ENCODE peak calls at places on chromosome 19, in nine cellular contexts. One of them, this sample, is unnamed.

GRCh38 chr19:17424743-17425365 is 5.0 kb downstream of the MVB12A start:
- DNase-seq in AG08396: peak; percentile 57
- DNase-seq in iris pigment epithelial cell: peak; percentile 41
- DNase-seq in epithelial cell of esophagus: peak; percentile 36
- DNase-seq in stimulated activated CD4-positive, alpha-beta T cell treated with anti-CD3 and anti-CD28 coated beads, Interleukin-2, amount 100 ng/mL, for 24 hours: peak; percentile 44
- DNase-seq in IMR-90: peak; percentile 23
- DNase-seq in AG10803: no peak
- DNase-seq in AG09309: no peak
- DNase-seq in NCI-H460: peak; percentile 23
- DNase-seq in this sample: no peak

GRCh38 chr19:37655689-37656491 is 625 bp upstream of the ZFP30 start:
- DNase-seq in iris pigment epithelial cell: peak; percentile 82
- DNase-seq in AG08396: peak; percentile 92
- DNase-seq in stimulated activated CD4-positive, alpha-beta T cell treated with anti-CD3 and anti-CD28 coated beads, Interleukin-2, amount 100 ng/mL, for 24 hours: peak; percentile 89
- DNase-seq in NCI-H460: peak; percentile 50
- DNase-seq in IMR-90: peak; percentile 68
- DNase-seq in AG10803: peak; percentile 76
- DNase-seq in AG09309: no peak
- DNase-seq in epithelial cell of esophagus: peak; percentile 87
- DNase-seq in this sample: peak; percentile 91

GRCh38 chr19:13401388-13401787 is 104.9 kb downstream of the CACNA1A start:
- DNase-seq in AG08396: peak; percentile 16
- DNase-seq in stimulated activated CD4-positive, alpha-beta T cell treated with anti-CD3 and anti-CD28 coated beads, Interleukin-2, amount 100 ng/mL, for 24 hours: no peak
- DNase-seq in IMR-90: peak; percentile 46
- DNase-seq in NCI-H460: no peak
- DNase-seq in iris pigment epithelial cell: peak; percentile 74
- DNase-seq in AG09309: no peak
- DNase-seq in AG10803: peak; percentile 15
- DNase-seq in epithelial cell of esophagus: peak; percentile 39
- DNase-seq in this sample: no peak

GRCh38 chr19:40604647-40605200 is 3.6 kb downstream of the LTBP4 start:
- DNase-seq in epithelial cell of esophagus: peak; percentile 57
- DNase-seq in NCI-H460: no peak
- DNase-seq in AG08396: no peak
- DNase-seq in IMR-90: no peak
- DNase-seq in stimulated activated CD4-positive, alpha-beta T cell treated with anti-CD3 and anti-CD28 coated beads, Interleukin-2, amount 100 ng/mL, for 24 hours: no peak
- DNase-seq in iris pigment epithelial cell: no peak
- DNase-seq in AG09309: no peak
- DNase-seq in AG10803: no peak
- DNase-seq in this sample: no peak

GRCh38 chr19:17718467-17718987 is 753 bp upstream of the MAP1S start:
- DNase-seq in epithelial cell of esophagus: peak; percentile 30
- DNase-seq in NCI-H460: no peak
- DNase-seq in iris pigment epithelial cell: no peak
- DNase-seq in stimulated activated CD4-positive, alpha-beta T cell treated with anti-CD3 and anti-CD28 coated beads, Interleukin-2, amount 100 ng/mL, for 24 hours: no peak
- DNase-seq in IMR-90: no peak
- DNase-seq in AG10803: no peak
- DNase-seq in AG08396: no peak
- DNase-seq in AG09309: no peak
- DNase-seq in this sample: no peak

GRCh38 chr19:17339088-17339741 is 1.9 kb downstream of the GTPBP3 start:
- DNase-seq in NCI-H460: no peak
- DNase-seq in epithelial cell of esophagus: peak; percentile 25
- DNase-seq in IMR-90: no peak
- DNase-seq in AG08396: no peak
- DNase-seq in AG10803: no peak
- DNase-seq in stimulated activated CD4-positive, alpha-beta T cell treated with anti-CD3 and anti-CD28 coated beads, Interleukin-2, amount 100 ng/mL, for 24 hours: peak; percentile 72
- DNase-seq in AG09309: no peak
- DNase-seq in iris pigment epithelial cell: no peak
- DNase-seq in this sample: no peak

GRCh38 chr19:37988758-37989635 is 82.0 kb downstream of the SIPA1L3 start:
- DNase-seq in AG08396: no peak
- DNase-seq in IMR-90: no peak
- DNase-seq in epithelial cell of esophagus: no peak
- DNase-seq in AG10803: no peak
- DNase-seq in AG09309: no peak
- DNase-seq in iris pigment epithelial cell: no peak
- DNase-seq in NCI-H460: no peak
- DNase-seq in stimulated activated CD4-positive, alpha-beta T cell treated with anti-CD3 and anti-CD28 coated beads, Interleukin-2, amount 100 ng/mL, for 24 hours: no peak
- DNase-seq in this sample: no peak

GRCh38 chr19:40609561-40610395 is 8.6 kb downstream of the LTBP4 start:
- DNase-seq in epithelial cell of esophagus: peak; percentile 85
- DNase-seq in NCI-H460: peak; percentile 89
- DNase-seq in AG10803: peak; percentile 88
- DNase-seq in stimulated activated CD4-positive, alpha-beta T cell treated with anti-CD3 and anti-CD28 coated beads, Interleukin-2, amount 100 ng/mL, for 24 hours: peak; percentile 96
- DNase-seq in AG08396: peak; percentile 88
- DNase-seq in IMR-90: no peak
- DNase-seq in iris pigment epithelial cell: peak; percentile 85
- DNase-seq in AG09309: no peak
- DNase-seq in this sample: no peak

GRCh38 chr19:16715613-16716012 is 4.0 kb upstream of the NWD1 start:
- DNase-seq in IMR-90: no peak
- DNase-seq in AG10803: no peak
- DNase-seq in AG09309: no peak
- DNase-seq in stimulated activated CD4-positive, alpha-beta T cell treated with anti-CD3 and anti-CD28 coated beads, Interleukin-2, amount 100 ng/mL, for 24 hours: no peak
- DNase-seq in AG08396: no peak
- DNase-seq in NCI-H460: no peak
- DNase-seq in epithelial cell of esophagus: no peak
- DNase-seq in iris pigment epithelial cell: no peak
- DNase-seq in this sample: no peak

GRCh38 chr19:23071087-23071511 is 45.7 kb upstream of the ZNF730 start:
- DNase-seq in iris pigment epithelial cell: peak; percentile 28
- DNase-seq in AG08396: peak; percentile 70
- DNase-seq in stimulated activated CD4-positive, alpha-beta T cell treated with anti-CD3 and anti-CD28 coated beads, Interleukin-2, amount 100 ng/mL, for 24 hours: peak; percentile 12
- DNase-seq in IMR-90: peak; percentile 3
- DNase-seq in NCI-H460: no peak
- DNase-seq in AG10803: no peak
- DNase-seq in epithelial cell of esophagus: no peak
- DNase-seq in AG09309: no peak
- DNase-seq in this sample: no peak

GRCh38 chr19:10009269-10009665 is 1.0 kb downstream of the COL5A3 start:
- DNase-seq in AG08396: peak; percentile 89
- DNase-seq in NCI-H460: no peak
- DNase-seq in AG10803: peak; percentile 90
- DNase-seq in iris pigment epithelial cell: peak; percentile 41
- DNase-seq in IMR-90: peak; percentile 92
- DNase-seq in stimulated activated CD4-positive, alpha-beta T cell treated with anti-CD3 and anti-CD28 coated beads, Interleukin-2, amount 100 ng/mL, for 24 hours: peak; percentile 45
- DNase-seq in AG09309: no peak
- DNase-seq in epithelial cell of esophagus: no peak
- DNase-seq in this sample: no peak

GRCh38 chr19:14369399-14370168 is 11.7 kb upstream of the ADGRE5 start:
- DNase-seq in stimulated activated CD4-positive, alpha-beta T cell treated with anti-CD3 and anti-CD28 coated beads, Interleukin-2, amount 100 ng/mL, for 24 hours: peak; percentile 88
- DNase-seq in AG09309: no peak
- DNase-seq in epithelial cell of esophagus: no peak
- DNase-seq in iris pigment epithelial cell: no peak
- DNase-seq in AG08396: no peak
- DNase-seq in AG10803: peak; percentile 67
- DNase-seq in IMR-90: peak; percentile 64
- DNase-seq in NCI-H460: no peak
- DNase-seq in this sample: no peak

GRCh38 chr19:49014870-49015255 is 2.0 kb downstream of the LHB start:
- DNase-seq in AG10803: no peak
- DNase-seq in stimulated activated CD4-positive, alpha-beta T cell treated with anti-CD3 and anti-CD28 coated beads, Interleukin-2, amount 100 ng/mL, for 24 hours: no peak
- DNase-seq in NCI-H460: no peak
- DNase-seq in iris pigment epithelial cell: no peak
- DNase-seq in AG09309: no peak
- DNase-seq in IMR-90: no peak
- DNase-seq in epithelial cell of esophagus: no peak
- DNase-seq in AG08396: no peak
- DNase-seq in this sample: no peak

GRCh38 chr19:335072-335471 is 9.5 kb downstream of the MIER2 start:
- DNase-seq in epithelial cell of esophagus: no peak
- DNase-seq in iris pigment epithelial cell: no peak
- DNase-seq in NCI-H460: no peak
- DNase-seq in AG10803: no peak
- DNase-seq in stimulated activated CD4-positive, alpha-beta T cell treated with anti-CD3 and anti-CD28 coated beads, Interleukin-2, amount 100 ng/mL, for 24 hours: no peak
- DNase-seq in AG08396: no peak
- DNase-seq in IMR-90: no peak
- DNase-seq in AG09309: no peak
- DNase-seq in this sample: no peak

GRCh38 chr19:3365447-3366103 is 808 bp upstream of the NFIC start:
- DNase-seq in iris pigment epithelial cell: peak; percentile 70
- DNase-seq in AG09309: no peak
- DNase-seq in AG10803: peak; percentile 64
- DNase-seq in epithelial cell of esophagus: peak; percentile 59
- DNase-seq in IMR-90: peak; percentile 66
- DNase-seq in NCI-H460: no peak
- DNase-seq in AG08396: peak; percentile 72
- DNase-seq in stimulated activated CD4-positive, alpha-beta T cell treated with anti-CD3 and anti-CD28 coated beads, Interleukin-2, amount 100 ng/mL, for 24 hours: no peak
- DNase-seq in this sample: peak; percentile 25

GRCh38 chr19:5357584-5357983 is 17.0 kb upstream of the PTPRS start:
- DNase-seq in NCI-H460: no peak
- DNase-seq in epithelial cell of esophagus: no peak
- DNase-seq in AG09309: no peak
- DNase-seq in IMR-90: no peak
- DNase-seq in iris pigment epithelial cell: no peak
- DNase-seq in AG10803: no peak
- DNase-seq in AG08396: no peak
- DNase-seq in stimulated activated CD4-positive, alpha-beta T cell treated with anti-CD3 and anti-CD28 coated beads, Interleukin-2, amount 100 ng/mL, for 24 hours: no peak
- DNase-seq in this sample: no peak

GRCh38 chr19:18029617-18030338 is 21.8 kb downstream of the ARRDC2 start:
- DNase-seq in epithelial cell of esophagus: peak; percentile 50
- DNase-seq in stimulated activated CD4-positive, alpha-beta T cell treated with anti-CD3 and anti-CD28 coated beads, Interleukin-2, amount 100 ng/mL, for 24 hours: no peak
- DNase-seq in iris pigment epithelial cell: peak; percentile 29
- DNase-seq in IMR-90: peak; percentile 32
- DNase-seq in NCI-H460: no peak
- DNase-seq in AG08396: no peak
- DNase-seq in AG09309: no peak
- DNase-seq in AG10803: peak; percentile 56
- DNase-seq in this sample: peak; percentile 87

GRCh38 chr19:35673121-35673804 is 6.9 kb downstream of the UPK1A start:
- DNase-seq in NCI-H460: peak; percentile 33
- DNase-seq in epithelial cell of esophagus: peak; percentile 69
- DNase-seq in iris pigment epithelial cell: peak; percentile 77
- DNase-seq in AG08396: peak; percentile 86
- DNase-seq in IMR-90: peak; percentile 62
- DNase-seq in AG10803: peak; percentile 47
- DNase-seq in stimulated activated CD4-positive, alpha-beta T cell treated with anti-CD3 and anti-CD28 coated beads, Interleukin-2, amount 100 ng/mL, for 24 hours: peak; percentile 66
- DNase-seq in AG09309: peak; percentile 5
- DNase-seq in this sample: no peak

GRCh38 chr19:13463296-13463695 is 43.0 kb downstream of the CACNA1A start:
- DNase-seq in epithelial cell of esophagus: peak; percentile 8
- DNase-seq in iris pigment epithelial cell: peak; percentile 4
- DNase-seq in IMR-90: peak; percentile 15
- DNase-seq in AG09309: no peak
- DNase-seq in AG08396: peak; percentile 38
- DNase-seq in NCI-H460: peak; percentile 8
- DNase-seq in stimulated activated CD4-positive, alpha-beta T cell treated with anti-CD3 and anti-CD28 coated beads, Interleukin-2, amount 100 ng/mL, for 24 hours: peak; percentile 24
- DNase-seq in AG10803: peak; percentile 9
- DNase-seq in this sample: no peak

GRCh38 chr19:7272856-7273578 is 21.2 kb downstream of the INSR start:
- DNase-seq in iris pigment epithelial cell: no peak
- DNase-seq in IMR-90: no peak
- DNase-seq in AG08396: no peak
- DNase-seq in stimulated activated CD4-positive, alpha-beta T cell treated with anti-CD3 and anti-CD28 coated beads, Interleukin-2, amount 100 ng/mL, for 24 hours: no peak
- DNase-seq in NCI-H460: no peak
- DNase-seq in AG10803: peak; percentile 79
- DNase-seq in AG09309: peak; percentile 25
- DNase-seq in epithelial cell of esophagus: no peak
- DNase-seq in this sample: no peak

GRCh38 chr19:6100284-6100915 is 9.9 kb downstream of the RFX2 start:
- DNase-seq in iris pigment epithelial cell: no peak
- DNase-seq in AG08396: no peak
- DNase-seq in IMR-90: no peak
- DNase-seq in epithelial cell of esophagus: no peak
- DNase-seq in NCI-H460: no peak
- DNase-seq in stimulated activated CD4-positive, alpha-beta T cell treated with anti-CD3 and anti-CD28 coated beads, Interleukin-2, amount 100 ng/mL, for 24 hours: peak; percentile 34
- DNase-seq in AG09309: no peak
- DNase-seq in AG10803: no peak
- DNase-seq in this sample: no peak

GRCh38 chr19:38250821-38251563 is 5.2 kb downstream of the PPP1R14A start:
- DNase-seq in epithelial cell of esophagus: no peak
- DNase-seq in AG09309: no peak
- DNase-seq in IMR-90: no peak
- DNase-seq in NCI-H460: no peak
- DNase-seq in iris pigment epithelial cell: no peak
- DNase-seq in AG08396: no peak
- DNase-seq in AG10803: no peak
- DNase-seq in stimulated activated CD4-positive, alpha-beta T cell treated with anti-CD3 and anti-CD28 coated beads, Interleukin-2, amount 100 ng/mL, for 24 hours: no peak
- DNase-seq in this sample: peak; percentile 94

GRCh38 chr19:49704888-49705642 is 14.1 kb downstream of the CPT1C start:
- DNase-seq in AG09309: no peak
- DNase-seq in NCI-H460: no peak
- DNase-seq in stimulated activated CD4-positive, alpha-beta T cell treated with anti-CD3 and anti-CD28 coated beads, Interleukin-2, amount 100 ng/mL, for 24 hours: no peak
- DNase-seq in epithelial cell of esophagus: no peak
- DNase-seq in IMR-90: no peak
- DNase-seq in AG08396: no peak
- DNase-seq in AG10803: no peak
- DNase-seq in iris pigment epithelial cell: no peak
- DNase-seq in this sample: no peak

GRCh38 chr19:40466219-40467006 is at the start of gene SPTBN4:
- DNase-seq in AG08396: no peak
- DNase-seq in AG09309: no peak
- DNase-seq in IMR-90: no peak
- DNase-seq in stimulated activated CD4-positive, alpha-beta T cell treated with anti-CD3 and anti-CD28 coated beads, Interleukin-2, amount 100 ng/mL, for 24 hours: peak; percentile 69
- DNase-seq in iris pigment epithelial cell: no peak
- DNase-seq in NCI-H460: no peak
- DNase-seq in AG10803: no peak
- DNase-seq in epithelial cell of esophagus: peak; percentile 5
- DNase-seq in this sample: no peak

GRCh38 chr19:58033741-58034475 is at the start of gene ZSCAN1:
- DNase-seq in AG08396: peak; percentile 95
- DNase-seq in NCI-H460: no peak
- DNase-seq in AG09309: no peak
- DNase-seq in epithelial cell of esophagus: peak; percentile 52
- DNase-seq in iris pigment epithelial cell: peak; percentile 82
- DNase-seq in AG10803: peak; percentile 58
- DNase-seq in IMR-90: peak; percentile 41
- DNase-seq in stimulated activated CD4-positive, alpha-beta T cell treated with anti-CD3 and anti-CD28 coated beads, Interleukin-2, amount 100 ng/mL, for 24 hours: peak; percentile 43
- DNase-seq in this sample: peak; percentile 92

GRCh38 chr19:45571457-45572220 is 13.0 kb downstream of the OPA3 start:
- DNase-seq in stimulated activated CD4-positive, alpha-beta T cell treated with anti-CD3 and anti-CD28 coated beads, Interleukin-2, amount 100 ng/mL, for 24 hours: no peak
- DNase-seq in AG10803: no peak
- DNase-seq in iris pigment epithelial cell: no peak
- DNase-seq in AG08396: no peak
- DNase-seq in NCI-H460: no peak
- DNase-seq in IMR-90: no peak
- DNase-seq in AG09309: no peak
- DNase-seq in epithelial cell of esophagus: no peak
- DNase-seq in this sample: no peak

GRCh38 chr19:35379992-35380391 is 9.1 kb downstream of the GPR42 start:
- DNase-seq in IMR-90: no peak
- DNase-seq in stimulated activated CD4-positive, alpha-beta T cell treated with anti-CD3 and anti-CD28 coated beads, Interleukin-2, amount 100 ng/mL, for 24 hours: no peak
- DNase-seq in AG10803: no peak
- DNase-seq in epithelial cell of esophagus: no peak
- DNase-seq in iris pigment epithelial cell: no peak
- DNase-seq in AG08396: no peak
- DNase-seq in NCI-H460: no peak
- DNase-seq in AG09309: no peak
- DNase-seq in this sample: no peak

GRCh38 chr19:46493236-46494114 is 2.2 kb downstream of the PNMA8B start:
- DNase-seq in IMR-90: no peak
- DNase-seq in stimulated activated CD4-positive, alpha-beta T cell treated with anti-CD3 and anti-CD28 coated beads, Interleukin-2, amount 100 ng/mL, for 24 hours: no peak
- DNase-seq in iris pigment epithelial cell: peak; percentile 31
- DNase-seq in NCI-H460: no peak
- DNase-seq in AG09309: no peak
- DNase-seq in AG08396: peak; percentile 27
- DNase-seq in AG10803: no peak
- DNase-seq in epithelial cell of esophagus: no peak
- DNase-seq in this sample: no peak

GRCh38 chr19:45820413-45821102 is 5.5 kb upstream of the RSPH6A start:
- DNase-seq in AG08396: no peak
- DNase-seq in stimulated activated CD4-positive, alpha-beta T cell treated with anti-CD3 and anti-CD28 coated beads, Interleukin-2, amount 100 ng/mL, for 24 hours: no peak
- DNase-seq in AG09309: no peak
- DNase-seq in iris pigment epithelial cell: no peak
- DNase-seq in epithelial cell of esophagus: no peak
- DNase-seq in IMR-90: no peak
- DNase-seq in NCI-H460: no peak
- DNase-seq in AG10803: no peak
- DNase-seq in this sample: no peak

GRCh38 chr19:15379996-15380647 is 535 bp upstream of the AKAP8 start:
- DNase-seq in epithelial cell of esophagus: peak; percentile 71
- DNase-seq in AG08396: peak; percentile 43
- DNase-seq in NCI-H460: peak; percentile 32
- DNase-seq in AG10803: peak; percentile 37
- DNase-seq in iris pigment epithelial cell: peak; percentile 41
- DNase-seq in AG09309: no peak
- DNase-seq in IMR-90: peak; percentile 11
- DNase-seq in stimulated activated CD4-positive, alpha-beta T cell treated with anti-CD3 and anti-CD28 coated beads, Interleukin-2, amount 100 ng/mL, for 24 hours: peak; percentile 54
- DNase-seq in this sample: peak; percentile 55

GRCh38 chr19:45693168-45693788 is 812 bp downstream of the QPCTL start:
- DNase-seq in AG10803: peak; percentile 61
- DNase-seq in AG08396: peak; percentile 82
- DNase-seq in AG09309: no peak
- DNase-seq in NCI-H460: peak; percentile 49
- DNase-seq in epithelial cell of esophagus: peak; percentile 73
- DNase-seq in iris pigment epithelial cell: peak; percentile 63
- DNase-seq in stimulated activated CD4-positive, alpha-beta T cell treated with anti-CD3 and anti-CD28 coated beads, Interleukin-2, amount 100 ng/mL, for 24 hours: peak; percentile 89
- DNase-seq in IMR-90: peak; percentile 57
- DNase-seq in this sample: peak; percentile 72

This sample was measured in NCI-H2171.